ENCODE peak calls at places on chromosomes 12 and 14, in four cellular contexts. R, T, C and G are unnamed samples. For H3K4me1, the result is how much of the 10 kb centered on the place peaks cover.

GRCh38 chr12:94418517-94418916 is 41.1 kb downstream of the CEP83 start:
- DNase-seq in R (no peak), T (no peak), C (no peak), G (no peak)

GRCh38 chr14:101491841-101492240 is 69.5 kb upstream of the DIO3 start:
- DNase-seq in R (no peak), T (no peak), C (no peak), G (peak)

GRCh38 chr14:51430600-51430999 is 190.6 kb downstream of the TMX1 start:
- DNase-seq in R (no peak), T (no peak), C (no peak), G (no peak)

GRCh38 chr12:52942914-52943207 is 6.1 kb upstream of the KRT18 start:
- DNase-seq in R (no peak), T (no peak), C (no peak), G (no peak)

GRCh38 chr14:69152181-69152943 is 557 bp downstream of the DCAF5 start:
- DNase-seq in R (peak), T (peak), C (peak), G (no peak)

GRCh38 chr12:130775953-130776856 is 60.1 kb upstream of the RIMBP2 start:
- DNase-seq in R (no peak), T (peak), C (peak), G (peak)

GRCh38 chr12:24078318-24078765 is 128.9 kb upstream of the SOX5 start:
- DNase-seq in R (no peak), T (no peak), C (no peak), G (no peak)

GRCh38 chr12:88237954-88238353 is 95.8 kb downstream of the TMTC3 start:
- DNase-seq in R (no peak), T (no peak), C (no peak), G (no peak)

GRCh38 chr12:132502882-132503193 is 12.9 kb downstream of the FBRSL1 start:
- DNase-seq in R (no peak), T (no peak), C (no peak), G (no peak)

GRCh38 chr14:91415794-91416743 is 1.6 kb downstream of the CCDC88C start:
- DNase-seq in R (no peak), T (peak), C (peak), G (no peak)

GRCh38 chr12:101414533-101415119 is 7.1 kb upstream of the ARL1 start:
- DNase-seq in R (no peak), T (peak), C (peak), G (no peak)

GRCh38 chr12:132547207-132547740 is 57.3 kb downstream of the FBRSL1 start:
- DNase-seq in R (no peak), T (no peak), C (no peak), G (no peak)

GRCh38 chr12:27970391-27970980 is 2.0 kb downstream of the PTHLH start:
- DNase-seq in R (peak), T (no peak), C (no peak), G (peak)
- H3K4me3 ChIP-seq in R (peak), T (no peak), C (peak), G (peak)

GRCh38 chr12:3556716-3557115 is 65.7 kb downstream of the PRMT8 start:
- DNase-seq in R (no peak), T (no peak), C (no peak), G (no peak)
- H3K4me1 ChIP-seq in R (under half), T (under half), C (under half), G (under half)

GRCh38 chr12:96225003-96225855 is 31.1 kb downstream of the ELK3 start:
- DNase-seq in R (no peak), T (no peak), C (no peak), G (no peak)
- H3K4me3 ChIP-seq in R (no peak), T (no peak), C (no peak), G (no peak)

DNA sequence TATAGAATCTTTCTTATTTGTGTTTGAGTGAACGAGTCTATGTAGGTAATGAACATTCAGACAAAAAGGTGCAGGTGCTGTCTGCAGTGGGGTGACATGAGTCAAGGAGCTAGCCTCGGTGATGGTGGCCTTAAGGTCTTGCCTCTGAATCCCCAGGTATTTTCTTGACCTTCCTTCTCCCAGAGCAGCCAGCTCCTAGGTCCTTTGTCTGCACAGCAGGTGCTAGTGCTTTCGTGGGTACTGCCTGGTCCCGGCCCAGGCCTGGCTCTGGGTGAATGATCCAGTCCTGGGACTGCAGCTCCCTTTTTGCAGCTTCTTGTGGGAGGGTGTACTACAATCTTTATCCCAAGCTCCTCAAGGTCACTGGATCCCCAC is 6.4 kb downstream of the VASH1 start:
- DNase-seq in R (no peak), T (no peak), C (no peak), G (no peak)
- H3K4me1 ChIP-seq in R (half or more), T (under half), C (under half), G (under half)

DNA sequence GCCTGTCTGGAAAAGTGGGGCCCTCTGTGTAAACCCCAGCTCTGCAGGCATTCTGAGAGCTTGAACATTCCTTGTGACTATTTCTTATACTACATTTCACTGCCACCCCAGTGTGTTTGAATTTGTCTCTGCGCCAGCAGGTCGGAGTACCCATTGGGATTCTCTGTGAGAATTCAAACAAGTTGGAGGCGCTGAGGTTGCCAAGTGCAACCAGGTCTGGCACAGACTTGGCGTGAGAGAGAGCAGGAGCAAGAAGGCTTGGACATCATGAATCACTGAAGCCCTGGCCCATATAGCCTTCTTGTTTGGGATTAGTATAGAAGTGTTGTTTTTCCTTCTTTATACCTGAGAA is 33.0 kb upstream of the ATP2A2 start:
- DNase-seq in R (no peak), T (no peak), C (no peak), G (no peak)
- H3K4me3 ChIP-seq in R (no peak), T (no peak), C (no peak), G (no peak)